ENCODE peak calls at places on chromosomes 12 and 14, in ten cellular contexts. I is lower lobe of right lung, Z is IMR-90, T is neural progenitor cell, Y is GM23338, X is psoas muscle, S is upper lobe of left lung, C is K562, K is breast epithelium, N is vagina. D is an unnamed sample.

GRCh38 chr12:85740190-85740589 is 96.0 kb downstream of the RASSF9 start:
- DNase-seq in Y (no peak), C (no peak), K (no peak), T (no peak), I (no peak), X (no peak), Z (no peak), N (no peak), S (no peak), D (no peak)

GRCh38 chr14:94381149-94382030 is 7.0 kb downstream of the SERPINA1 start:
- DNase-seq in T (no peak), C (no peak), S (no peak), I (no peak), K (no peak), X (no peak), N (no peak), Z (no peak), Y (no peak), D (no peak)

GRCh38 chr12:125853670-125854069 is 788.4 kb downstream of the AACS start:
- DNase-seq in Z (no peak), Y (no peak), N (no peak), C (no peak), I (no peak), S (no peak), T (no peak), K (no peak), X (no peak), D (no peak)

GRCh38 chr14:75147423-75148071 is 20.7 kb upstream of the NEK9 start:
- DNase-seq in T (peak; percentile 72), K (peak; percentile 80), N (peak; percentile 89), Z (peak; percentile 72), I (peak; percentile 78), Y (peak; percentile 81), C (no peak), S (no peak), X (peak; percentile 76), D (no peak)

GRCh38 chr14:100692859-100693558 is 33.7 kb upstream of the DLK1 start:
- DNase-seq in I (no peak), T (no peak), Y (no peak), Z (peak; percentile 94), K (no peak), C (no peak), S (peak; percentile 78), N (no peak), X (no peak), D (no peak)

GRCh38 chr14:74723134-74723533 is 10.2 kb downstream of the FCF1 start:
- DNase-seq in K (no peak), N (no peak), Y (no peak), X (no peak), T (no peak), Z (no peak), I (no peak), S (no peak), C (no peak), D (no peak)

GRCh38 chr14:102873546-102874061 is 48.9 kb upstream of the AMN start:
- DNase-seq in I (no peak), C (no peak), K (no peak), S (no peak), N (no peak), Z (no peak), Y (no peak), X (no peak), T (no peak), D (no peak)

GRCh38 chr12:64670856-64671639 is 60.8 kb downstream of the RASSF3 start:
- DNase-seq in T (no peak), Y (no peak), N (no peak), C (no peak), I (no peak), S (no peak), X (no peak), K (no peak), Z (peak; percentile 69), D (no peak)

GRCh38 chr12:131463165-131463564 is 247.7 kb upstream of the SFSWAP start:
- DNase-seq in C (no peak), K (no peak), S (no peak), I (no peak), T (no peak), N (peak; percentile 32), Y (no peak), Z (no peak), X (no peak), D (no peak)
- H3K36me3 ChIP-seq in C (no peaks in the 10 kb centered on the region), K (no peaks in the 10 kb centered on the region), S (no peaks in the 10 kb centered on the region), I (no peaks in the 10 kb centered on the region), T (no peaks in the 10 kb centered on the region), N (no peaks in the 10 kb centered on the region), Y (no peaks in the 10 kb centered on the region), Z (no peaks in the 10 kb centered on the region), X (no peaks in the 10 kb centered on the region), D (no peaks in the 10 kb centered on the region)

GRCh38 chr12:113093409-113094101 is 37.0 kb downstream of the DTX1 start:
- DNase-seq in K (no peak), Y (no peak), Z (no peak), N (no peak), X (no peak), C (no peak), I (no peak), T (no peak), S (no peak), D (no peak)

GRCh38 chr12:113094738-113095137 is 38.2 kb downstream of the DTX1 start:
- DNase-seq in Y (no peak), I (no peak), K (no peak), X (no peak), Z (no peak), C (no peak), T (no peak), S (peak; percentile 77), N (no peak), D (no peak)

GRCh38 chr12:113090740-113091139 is 34.2 kb downstream of the DTX1 start:
- DNase-seq in X (no peak), I (no peak), Y (no peak), C (no peak), T (no peak), Z (no peak), S (peak; percentile 73), K (no peak), N (no peak), D (peak; percentile 32)

GRCh38 chr12:113091506-113091905 is 35.0 kb downstream of the DTX1 start:
- DNase-seq in Y (no peak), S (no peak), N (no peak), I (no peak), K (no peak), C (no peak), X (no peak), Z (no peak), T (no peak), D (no peak)

DNA sequence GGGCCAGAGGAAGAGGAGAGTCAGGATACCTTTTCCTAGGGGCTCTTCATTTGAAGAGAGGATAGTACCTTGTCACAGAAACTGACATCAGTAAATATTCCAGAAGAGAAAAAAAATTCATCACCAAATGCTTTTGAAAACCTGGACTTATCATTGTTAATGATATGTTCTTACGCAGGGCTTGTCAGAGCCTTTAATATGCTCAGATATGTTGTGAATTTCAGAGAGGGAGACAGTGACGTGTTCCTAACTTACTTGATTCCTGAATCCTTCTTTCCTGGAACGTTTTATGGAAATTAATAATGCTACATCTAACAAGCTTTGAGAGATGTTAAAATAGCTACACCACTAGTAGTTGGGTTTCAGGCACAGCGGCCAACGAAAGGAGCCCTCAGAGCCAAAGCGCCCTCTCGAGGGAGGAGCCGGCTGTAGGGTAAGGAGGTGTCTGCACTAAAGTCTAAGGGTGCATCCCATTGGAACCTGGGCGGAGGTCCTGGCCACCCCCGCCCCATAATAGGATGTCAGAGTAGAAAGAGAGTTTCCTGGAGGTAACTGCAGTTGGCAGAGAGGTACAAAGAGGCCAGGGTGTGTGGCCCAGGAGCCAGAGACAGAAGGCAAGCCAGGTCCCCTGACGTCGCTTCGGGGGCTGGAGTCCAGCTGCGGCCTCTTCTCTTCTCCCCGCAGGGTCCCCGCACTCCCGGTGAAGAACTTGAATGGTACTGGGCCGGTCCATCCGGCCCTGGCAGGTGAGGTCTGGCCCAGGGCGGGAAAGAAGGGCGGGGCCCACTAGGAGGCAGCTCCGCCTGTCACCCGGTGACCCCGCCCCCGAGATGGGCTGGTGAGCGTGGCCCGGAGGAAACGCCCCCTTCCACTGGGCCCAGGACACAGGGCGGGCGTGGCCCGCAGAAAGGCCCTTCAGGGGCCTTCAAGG is 36.2 kb downstream of the DTX1 start:
- DNase-seq in Z (no peak), X (peak; percentile 65), S (peak; percentile 87), C (peak; percentile 95), I (peak; percentile 70), T (peak; percentile 82), K (no peak), N (no peak), Y (peak; percentile 95), D (no peak)
- TF ChIP-seq CTCF in Z (no peak), X (no peak), S (no peak), C (peak; percentile 49), I (no peak), T (peak; percentile 51), K (no peak), N (no peak), Y (peak; percentile 72), D (peak; percentile 3)

GRCh38 chr12:108297895-108298760 is 41.0 kb downstream of the CMKLR1 start:
- DNase-seq in I (no peak), S (no peak), Z (no peak), N (no peak), Y (no peak), X (no peak), T (no peak), K (no peak), C (no peak), D (no peak)

GRCh38 chr12:108298761-108299275 is 40.3 kb downstream of the CMKLR1 start:
- DNase-seq in Y (no peak), K (no peak), T (no peak), S (no peak), I (no peak), Z (no peak), C (no peak), X (no peak), N (no peak), D (no peak)

GRCh38 chr12:108296933-108297332 is 42.2 kb downstream of the CMKLR1 start:
- DNase-seq in Y (no peak), Z (no peak), C (no peak), K (no peak), S (no peak), X (no peak), T (no peak), I (no peak), N (no peak), D (no peak)

GRCh38 chr12:108295631-108296030 is 43.5 kb downstream of the CMKLR1 start:
- DNase-seq in N (no peak), I (no peak), T (no peak), S (no peak), K (no peak), Y (no peak), X (no peak), C (no peak), Z (no peak), D (no peak)

GRCh38 chr12:108297424-108297823 is 41.7 kb downstream of the CMKLR1 start:
- DNase-seq in T (no peak), S (no peak), N (no peak), K (no peak), X (no peak), C (no peak), Y (no peak), I (no peak), Z (no peak), D (no peak)
- H3K4me1 ChIP-seq in T (peaks cover 3% of the 10 kb centered on the region), S (peaks cover 40% of the 10 kb centered on the region), N (peaks cover 5% of the 10 kb centered on the region), K (no peaks in the 10 kb centered on the region), X (no peaks in the 10 kb centered on the region), C (no peaks in the 10 kb centered on the region), Y (peaks cover 4% of the 10 kb centered on the region), I (peaks cover 72% of the 10 kb centered on the region), Z (no peaks in the 10 kb centered on the region), D (peaks cover 17% of the 10 kb centered on the region)

GRCh38 chr14:50792634-50793068 is 38.3 kb downstream of the NIN start:
- DNase-seq in S (no peak), Z (no peak), C (no peak), T (no peak), Y (no peak), N (no peak), X (peak; percentile 63), K (no peak), I (no peak), D (no peak)

GRCh38 chr14:50794063-50794645 is 36.8 kb downstream of the NIN start:
- DNase-seq in C (no peak), N (no peak), Z (no peak), I (no peak), K (no peak), X (no peak), T (no peak), S (no peak), Y (no peak), D (no peak)

GRCh38 chr14:50790568-50790967 is 40.4 kb downstream of the NIN start:
- DNase-seq in T (no peak), S (no peak), K (no peak), N (no peak), Z (peak; percentile 70), I (no peak), C (no peak), Y (no peak), X (no peak), D (no peak)

GRCh38 chr14:50792058-50792477 is 38.9 kb downstream of the NIN start:
- DNase-seq in Y (no peak), K (no peak), N (no peak), S (no peak), I (no peak), X (no peak), T (no peak), Z (no peak), C (no peak), D (no peak)

GRCh38 chr14:50791201-50791600 is 39.8 kb downstream of the NIN start:
- DNase-seq in I (no peak), N (no peak), S (no peak), T (no peak), Z (no peak), X (no peak), Y (no peak), K (no peak), C (no peak), D (no peak)
- H3K36me3 ChIP-seq in I (peaks cover 37% of the 10 kb centered on the region), N (peaks cover 23% of the 10 kb centered on the region), S (peaks cover 28% of the 10 kb centered on the region), T (no peaks in the 10 kb centered on the region), Z (peaks cover 9% of the 10 kb centered on the region), X (peaks cover 28% of the 10 kb centered on the region), Y (no peaks in the 10 kb centered on the region), K (no peaks in the 10 kb centered on the region), C (no peaks in the 10 kb centered on the region), D (no peaks in the 10 kb centered on the region)

D was measured in BE2C.